ENCODE peak calls at places on chromosomes 3 and 15, in five cellular contexts. F is nephron progenitor cell, J is GM12864, V is GM10248, G is A549. L is an unnamed sample.

GRCh38 chr3:125443923-125444322 is 68.8 kb upstream of the ZNF148 start:
- DNase-seq in V (no peak), F (no peak), G (no peak), J (no peak), L (no peak)

GRCh38 chr3:106824856-106825255 is 552.4 kb upstream of the CCDC54 start:
- DNase-seq in F (no peak), V (no peak), G (peak; percentile 15), J (no peak), L (peak; percentile 4)

GRCh38 chr3:183265157-183265642 is 12.1 kb downstream of the B3GNT5 start:
- DNase-seq in J (no peak), V (no peak), F (peak; percentile 36), G (no peak), L (no peak)

GRCh38 chr3:56197259-56197965 is 270.9 kb downstream of the ERC2 start:
- DNase-seq in J (no peak), G (no peak), V (no peak), F (no peak), L (no peak)

GRCh38 chr3:125148836-125149235 is 63.7 kb downstream of the SLC12A8 start:
- DNase-seq in G (no peak), J (no peak), F (no peak), V (peak; percentile 39), L (no peak)

GRCh38 chr15:79965836-79966630 is 5.0 kb downstream of the BCL2A1 start:
- DNase-seq in F (no peak), V (no peak), G (peak; percentile 92), J (peak; percentile 64), L (no peak)

GRCh38 chr15:60899322-60899966 is 329.7 kb downstream of the RORA start:
- DNase-seq in G (no peak), F (no peak), V (peak; percentile 40), J (peak; percentile 53), L (peak; percentile 48)

GRCh38 chr15:41996921-41997592 is 23.8 kb downstream of the PLA2G4E start:
- DNase-seq in V (no peak), J (no peak), G (no peak), F (no peak), L (no peak)

GRCh38 chr3:116981088-116981487 is 271.5 kb downstream of the TUSC7 start:
- DNase-seq in V (no peak), G (no peak), J (no peak), F (no peak), L (no peak)

GRCh38 chr3:109275702-109276293 is 40.5 kb downstream of the DPPA2 start:
- DNase-seq in J (no peak), F (peak; percentile 60), V (no peak), G (peak; percentile 64), L (no peak)

GRCh38 chr3:64300790-64301423 is 75.6 kb upstream of the PRICKLE2 start:
- DNase-seq in J (no peak), V (no peak), F (no peak), G (no peak), L (no peak)

GRCh38 chr15:29050870-29051269 is 165.1 kb downstream of the APBA2 start:
- DNase-seq in J (no peak), F (no peak), V (no peak), G (no peak), L (no peak)

GRCh38 chr3:110521019-110521418 is 550.6 kb upstream of the NECTIN3 start:
- DNase-seq in V (no peak), J (no peak), G (peak; percentile 17), F (no peak), L (no peak)

GRCh38 chr15:25859838-25860645 is 3.1 kb downstream of the ATP10A start:
- DNase-seq in F (no peak), J (no peak), V (no peak), G (no peak), L (no peak)

GRCh38 chr15:48887144-48887543 is 9.2 kb downstream of the EID1 start:
- DNase-seq in J (no peak), F (no peak), V (no peak), G (no peak), L (no peak)

GRCh38 chr3:138412821-138413531 is 21.4 kb upstream of the ESYT3 start:
- DNase-seq in F (no peak), V (no peak), J (no peak), G (peak; percentile 10), L (no peak)

GRCh38 chr15:81725590-81725989 is 320.2 kb downstream of the MEX3B start:
- DNase-seq in J (no peak), F (no peak), G (no peak), V (no peak), L (no peak)

GRCh38 chr3:179949428-179949827 is 87.3 kb downstream of the PEX5L start:
- DNase-seq in G (no peak), F (no peak), V (no peak), J (no peak), L (no peak)

GRCh38 chr3:45381168-45381852 is 7.1 kb upstream of the LARS2 start:
- DNase-seq in G (no peak), V (no peak), J (no peak), F (no peak), L (no peak)

GRCh38 chr15:58606577-58607080 is 142.9 kb downstream of the ADAM10 start:
- DNase-seq in F (no peak), V (no peak), J (no peak), G (no peak), L (no peak)

GRCh38 chr3:45026038-45026437 is at the start of gene CLEC3B:
- DNase-seq in F (no peak), J (no peak), G (no peak), V (no peak), L (no peak)

GRCh38 chr15:29708519-29708918 is 113.7 kb downstream of the TJP1 start:
- DNase-seq in V (no peak), J (no peak), G (no peak), F (no peak), L (no peak)

GRCh38 chr15:36798789-36799188 is 219.4 kb downstream of the CDIN1 start:
- DNase-seq in J (no peak), G (no peak), F (no peak), V (no peak), L (no peak)

GRCh38 chr3:43378066-43378935 is 92.0 kb downstream of the SNRK start:
- DNase-seq in F (peak; percentile 38), J (no peak), V (peak; percentile 76), G (peak; percentile 35), L (peak; percentile 73)

GRCh38 chr15:57503911-57504598 is 87.6 kb upstream of the MYZAP start:
- DNase-seq in J (no peak), V (no peak), F (no peak), G (no peak), L (no peak)

GRCh38 chr3:113136071-113136470 is 75.3 kb upstream of the BOC start:
- DNase-seq in F (no peak), V (no peak), J (no peak), G (peak; percentile 38), L (no peak)

GRCh38 chr3:148962513-148962912 is 28.8 kb upstream of the GYG1 start:
- DNase-seq in J (no peak), G (peak; percentile 76), F (no peak), V (no peak), L (no peak)
- TF ChIP-seq CTCF in J (peak; percentile 8), G (peak; percentile 26), F (no peak), V (no peak), L (no peak)

GRCh38 chr3:73107788-73108187 is 46.3 kb downstream of the EBLN2 start:
- DNase-seq in V (no peak), F (no peak), G (no peak), J (no peak), L (no peak)
- TF ChIP-seq CTCF in V (no peak), F (no peak), G (no peak), J (no peak), L (no peak)

GRCh38 chr3:26712211-26713026 is 89.8 kb downstream of the LRRC3B start:
- DNase-seq in V (peak; percentile 40), G (peak; percentile 34), J (peak; percentile 3), F (peak; percentile 21), L (peak; percentile 46)
- TF ChIP-seq CTCF in V (peak; percentile 53), G (peak; percentile 55), J (peak; percentile 56), F (peak; percentile 77), L (peak; percentile 38)

GRCh38 chr3:57226156-57226555 is 1.4 kb upstream of the APPL1 start:
- DNase-seq in G (no peak), J (no peak), V (no peak), F (no peak), L (no peak)

GRCh38 chr3:57227204-57227929 is at the start of gene APPL1:
- DNase-seq in G (peak; percentile 87), F (peak; percentile 98), V (peak; percentile 99), J (peak; percentile 55), L (peak; percentile 99)

GRCh38 chr3:57224856-57225255 is 2.7 kb upstream of the APPL1 start:
- DNase-seq in J (no peak), F (no peak), G (no peak), V (no peak), L (no peak)

DNA sequence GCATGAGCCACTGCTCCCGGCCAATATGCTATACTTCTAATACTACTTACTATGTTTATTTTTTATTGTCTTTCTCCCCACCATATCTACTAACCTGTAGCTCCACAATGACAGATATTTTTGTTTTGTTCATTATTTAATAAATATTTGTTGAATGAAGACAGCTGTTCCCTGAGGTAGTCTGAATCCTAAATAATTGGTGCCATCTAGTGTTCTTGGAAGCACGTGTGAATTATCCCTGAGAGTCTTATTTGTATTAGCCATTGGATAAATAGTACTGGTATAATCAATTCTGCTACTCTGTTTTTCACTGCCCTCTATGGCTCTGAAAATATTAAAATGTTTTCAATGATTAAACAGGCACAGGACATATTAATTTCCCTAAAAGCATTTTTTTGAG is 5.6 kb upstream of the APPL1 start:
- DNase-seq in F (no peak), J (no peak), G (peak; percentile 20), V (no peak), L (no peak)
- TF ChIP-seq CTCF in F (no peak), J (no peak), G (peak; percentile 47), V (no peak), L (peak; percentile 7)

GRCh38 chr15:90177012-90177411 is 24.1 kb upstream of the SEMA4B start:
- DNase-seq in J (no peak), F (no peak), G (no peak), V (no peak), L (no peak)
- TF ChIP-seq CTCF in J (no peak), F (no peak), G (no peak), V (no peak), L (no peak)

GRCh38 chr3:61559108-61559731 is 2.2 kb upstream of the PTPRG start:
- DNase-seq in G (no peak), F (no peak), J (no peak), V (no peak), L (no peak)
- TF ChIP-seq CTCF in G (no peak), F (no peak), J (no peak), V (no peak), L (no peak)

DNA sequence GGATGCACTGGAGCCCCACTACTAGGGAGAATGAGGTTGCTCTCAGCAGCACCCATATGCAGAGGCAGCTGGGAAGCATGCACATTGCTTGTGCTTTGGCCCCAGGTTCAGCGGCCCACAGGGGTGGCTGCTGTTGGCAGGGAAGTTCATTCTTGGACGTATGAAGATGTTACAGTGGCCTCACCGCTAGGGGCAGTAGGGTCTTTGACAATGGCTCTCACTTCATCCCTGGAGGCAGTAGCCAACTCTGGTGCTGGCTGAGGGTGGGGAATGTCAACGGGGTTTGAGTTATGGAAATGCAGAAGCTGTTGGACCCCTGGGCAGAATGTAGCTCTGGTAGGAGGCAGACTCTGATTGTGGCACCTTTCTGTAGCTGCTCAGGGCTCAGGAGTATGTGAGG is 279.9 kb downstream of the SCAPER start:
- DNase-seq in G (peak; percentile 20), J (no peak), F (no peak), V (no peak), L (no peak)
- TF ChIP-seq CTCF in G (no peak), J (no peak), F (no peak), V (no peak), L (no peak)

GRCh38 chr15:45439521-45439931 is 61.2 kb upstream of the GATM start:
- DNase-seq in F (no peak), G (no peak), V (no peak), J (no peak), L (no peak)
- TF ChIP-seq CTCF in F (no peak), G (no peak), V (no peak), J (no peak), L (no peak)